ENCODE peak calls at places on chromosomes 3 and 15, in seven cellular contexts. M is right cardiac atrium; Y is NCI-H1417; X is activated naive CD4-positive, alpha-beta T cell treated with anti-CD3 and anti-CD28 coated beads, Interleukin-2, amount 10 ng/mL, durations not matched to agents 7 days and 5 days; T is A172; V is GF-D8; N is GM04504. Q is an unnamed sample.

GRCh38 chr3:25469609-25470008 is 41.5 kb downstream of the RARB start:
- DNase-seq in M (peak), Y (no peak), X (no peak), T (no peak), V (no peak), N (no peak), Q (no peak)

GRCh38 chr3:157151151-157151550 is 8.8 kb downstream of the CCNL1 start:
- DNase-seq in M (no peak), Y (no peak), X (no peak), T (no peak), V (no peak), N (no peak), Q (no peak)

GRCh38 chr15:58543664-58544335 is 112.0 kb downstream of the LIPC start:
- DNase-seq in M (no peak), Y (no peak), X (no peak), T (no peak), V (no peak), N (no peak), Q (no peak)

GRCh38 chr3:37904614-37905047 is 43.0 kb downstream of the CTDSPL start:
- DNase-seq in M (no peak), Y (no peak), X (no peak), T (peak), V (no peak), N (peak), Q (no peak)

GRCh38 chr15:81304226-81304625 is 19.7 kb downstream of the STARD5 start:
- DNase-seq in M (peak), Y (no peak), X (no peak), T (no peak), V (no peak), N (peak), Q (no peak)

GRCh38 chr15:33126559-33127290 is 67.8 kb downstream of the FMN1 start:
- DNase-seq in M (peak), Y (peak), X (peak), T (peak), V (peak), N (peak), Q (peak)

GRCh38 chr3:14467723-14468620 is 65.6 kb downstream of the SLC6A6 start:
- DNase-seq in M (no peak), Y (peak), X (peak), T (no peak), V (no peak), N (no peak), Q (peak)

GRCh38 chr3:188439080-188439479 is 285.1 kb downstream of the LPP start:
- DNase-seq in M (no peak), Y (no peak), X (peak), T (peak), V (peak), N (no peak), Q (no peak)

GRCh38 chr15:81310480-81310879 is 13.5 kb downstream of the STARD5 start:
- DNase-seq in M (no peak), Y (no peak), X (no peak), T (no peak), V (no peak), N (no peak), Q (no peak)

GRCh38 chr3:34159613-34160420 is 361.4 kb downstream of the PDCD6IP start:
- DNase-seq in M (no peak), Y (no peak), X (no peak), T (no peak), V (no peak), N (no peak), Q (no peak)

GRCh38 chr3:129119365-129120100 is 2.1 kb downstream of the RAB43 start:
- DNase-seq in M (no peak), Y (no peak), X (peak), T (peak), V (peak), N (no peak), Q (no peak)

GRCh38 chr15:78065284-78065872 is 12.1 kb downstream of the TBC1D2B start:
- DNase-seq in M (peak), Y (no peak), X (no peak), T (peak), V (peak), N (peak), Q (no peak)

GRCh38 chr3:8484409-8485140 is 17.0 kb upstream of the LMCD1 start:
- DNase-seq in M (no peak), Y (no peak), X (no peak), T (no peak), V (no peak), N (no peak), Q (no peak)

GRCh38 chr3:174270841-174271240 is 588.3 kb upstream of the NAALADL2 start:
- DNase-seq in M (no peak), Y (no peak), X (no peak), T (no peak), V (no peak), N (peak), Q (no peak)

GRCh38 chr3:150132101-150132749 is 161.5 kb upstream of the PFN2 start:
- DNase-seq in M (no peak), Y (no peak), X (no peak), T (peak), V (no peak), N (no peak), Q (no peak)

GRCh38 chr15:51888593-51889195 is 59.2 kb downstream of the TMOD3 start:
- DNase-seq in M (no peak), Y (no peak), X (no peak), T (no peak), V (no peak), N (no peak), Q (no peak)

GRCh38 chr3:197792019-197792647 is 1.1 kb downstream of the LRCH3 start:
- DNase-seq in M (peak), Y (no peak), X (peak), T (peak), V (no peak), N (no peak), Q (no peak)

GRCh38 chr3:89572261-89572660 is 464.8 kb downstream of the EPHA3 start:
- DNase-seq in M (no peak), Y (no peak), X (no peak), T (no peak), V (no peak), N (no peak), Q (no peak)

GRCh38 chr3:165892565-165892964 is 55.3 kb upstream of the BCHE start:
- DNase-seq in M (no peak), Y (no peak), X (no peak), T (no peak), V (no peak), N (no peak), Q (no peak)

GRCh38 chr15:48096813-48097212 is 24.0 kb upstream of the SLC24A5 start:
- DNase-seq in M (no peak), Y (no peak), X (no peak), T (peak), V (no peak), N (peak), Q (no peak)

GRCh38 chr15:95804484-95804883 is 526.0 kb upstream of the NR2F2 start:
- DNase-seq in M (no peak), Y (no peak), X (no peak), T (no peak), V (no peak), N (no peak), Q (no peak)